ENCODE peak calls at places on chromosomes 2 and 18, in seven cellular contexts. L is tibial nerve, V is choroid plexus epithelial cell, G is PC-3, T is A549, Y is osteocyte, K is astrocyte of the spinal cord. U is an unnamed sample.

GRCh38 chr2:187915810-187916209 is 361.6 kb upstream of the TFPI start:
- DNase-seq in L (no peak), V (no peak), G (no peak), T (no peak), Y (no peak), K (no peak), U (no peak)

GRCh38 chr18:43160509-43160908 is 45.0 kb upstream of the RIT2 start:
- DNase-seq in L (no peak), V (peak), G (no peak), T (no peak), Y (no peak), K (peak), U (no peak)

GRCh38 chr2:85957256-85957655 is 68.5 kb upstream of the ST3GAL5 start:
- DNase-seq in L (no peak), V (no peak), G (no peak), T (no peak), Y (no peak), K (no peak), U (no peak)

GRCh38 chr2:160224060-160224459 is 24.0 kb upstream of the ITGB6 start:
- DNase-seq in L (no peak), V (peak), G (peak), T (peak), Y (no peak), K (peak), U (peak)

GRCh38 chr18:74803117-74803516 is 205.4 kb downstream of the ZNF407 start:
- DNase-seq in L (no peak), V (no peak), G (no peak), T (no peak), Y (no peak), K (no peak), U (no peak)

GRCh38 chr18:79616651-79617518 is 62.7 kb upstream of the CTDP1 start:
- DNase-seq in L (no peak), V (peak), G (no peak), T (no peak), Y (no peak), K (peak), U (no peak)

GRCh38 chr2:166338831-166339339 is 36.9 kb downstream of the SCN9A start:
- DNase-seq in L (no peak), V (no peak), G (peak), T (no peak), Y (no peak), K (no peak), U (no peak)

GRCh38 chr2:8515390-8515761 is 166.5 kb upstream of the ID2 start:
- DNase-seq in L (no peak), V (no peak), G (no peak), T (no peak), Y (no peak), K (no peak), U (peak)

GRCh38 chr2:231611273-231612198 is 18.9 kb downstream of the TEX44 start:
- DNase-seq in L (no peak), V (peak), G (peak), T (peak), Y (no peak), K (no peak), U (no peak)
- TF ChIP-seq CTCF in L (no peak), V (peak), G (peak), T (peak), Y (peak), K (peak), U (no peak)

GRCh38 chr2:230865766-230866703 is 1.3 kb downstream of the ITM2C start:
- DNase-seq in L (no peak), V (peak), G (peak), T (no peak), Y (peak), K (peak), U (no peak)
- TF ChIP-seq CTCF in L (no peak), V (peak), G (no peak), T (no peak), Y (no peak), K (peak), U (no peak)

DNA sequence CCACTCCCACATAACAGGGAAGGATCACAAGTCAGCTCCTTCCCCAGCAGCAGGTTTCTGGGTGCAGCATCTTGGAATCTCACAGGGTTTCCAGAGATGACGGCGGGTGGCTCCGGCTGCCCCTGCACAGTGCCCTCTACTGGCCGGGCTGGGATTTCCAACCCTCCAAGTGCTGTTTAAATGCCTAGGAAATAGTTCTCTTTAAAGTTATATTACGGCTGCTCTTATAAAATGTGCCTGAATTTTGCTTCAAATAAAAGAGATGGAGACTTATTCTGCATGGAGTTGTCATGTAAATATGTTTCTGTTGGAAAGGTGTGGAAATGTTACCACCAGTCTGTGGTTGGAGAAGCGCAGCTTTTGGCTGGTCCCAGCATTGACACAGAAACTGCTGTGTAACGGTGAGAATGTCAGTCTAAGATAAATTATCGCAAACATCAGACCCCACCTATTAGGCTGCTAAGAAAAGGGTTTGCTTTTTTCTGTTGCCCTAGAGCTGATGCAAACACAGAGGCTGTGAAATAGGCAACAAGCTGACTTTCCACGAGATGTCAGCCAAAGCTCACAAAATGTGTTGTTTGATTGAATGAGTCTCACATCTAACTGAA is 3.3 kb upstream of the HJURP start:
- DNase-seq in L (no peak), V (peak), G (peak), T (peak), Y (peak), K (no peak), U (peak)
- TF ChIP-seq CTCF in L (no peak), V (peak), G (peak), T (peak), Y (peak), K (peak), U (peak)

GRCh38 chr2:101206080-101206479 is 46.6 kb upstream of the CNOT11 start:
- DNase-seq in L (no peak), V (no peak), G (no peak), T (no peak), Y (no peak), K (no peak), U (no peak)
- TF ChIP-seq CTCF in L (no peak), V (no peak), G (no peak), T (no peak), Y (no peak), K (no peak), U (no peak)

GRCh38 chr2:217900010-217900779 is 102.6 kb downstream of the TNS1 start:
- DNase-seq in L (no peak), V (no peak), G (peak), T (peak), Y (no peak), K (no peak), U (no peak)

GRCh38 chr2:217899231-217900009 is 103.4 kb downstream of the TNS1 start:
- DNase-seq in L (peak), V (peak), G (peak), T (peak), Y (no peak), K (peak), U (peak)

GRCh38 chr2:217895070-217895635 is 107.6 kb downstream of the TNS1 start:
- DNase-seq in L (no peak), V (no peak), G (no peak), T (no peak), Y (no peak), K (no peak), U (no peak)

GRCh38 chr2:217897816-217898806 is 104.7 kb downstream of the TNS1 start:
- DNase-seq in L (no peak), V (no peak), G (no peak), T (no peak), Y (no peak), K (no peak), U (no peak)

DNA sequence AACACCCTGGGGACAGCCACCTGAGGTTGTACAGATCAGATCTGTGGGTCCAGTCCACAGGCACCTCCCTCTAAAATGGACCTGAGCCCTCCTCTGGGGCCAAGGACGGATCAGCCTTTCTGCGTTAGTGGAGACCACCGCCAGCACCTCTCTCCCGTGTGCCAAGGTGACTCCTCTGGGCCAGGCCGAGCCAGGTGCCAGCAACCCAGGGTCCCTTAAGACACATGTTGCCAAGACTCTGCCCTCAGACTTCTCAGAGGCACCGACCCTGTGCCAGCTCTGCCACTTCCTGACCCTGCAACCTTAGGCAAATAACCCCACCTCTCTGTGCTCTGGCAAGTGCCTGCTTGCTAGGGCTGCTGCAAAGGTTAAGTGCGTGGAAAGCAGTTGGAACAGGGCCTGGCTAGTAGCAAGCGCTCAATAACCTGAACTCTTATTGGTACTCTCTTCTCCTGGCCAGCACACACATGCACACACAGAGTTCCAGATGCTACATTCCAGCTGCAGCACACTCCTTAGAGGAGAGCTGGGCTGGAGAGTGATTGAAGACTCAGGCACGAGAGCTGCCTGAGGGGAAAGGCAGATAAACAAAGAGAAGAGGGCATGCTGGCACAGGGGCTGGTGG is 105.6 kb downstream of the TNS1 start:
- DNase-seq in L (no peak), V (no peak), G (no peak), T (no peak), Y (no peak), K (no peak), U (no peak)
- TF ChIP-seq CTCF in L (no peak), V (no peak), G (no peak), T (no peak), Y (no peak), K (no peak), U (no peak)

DNA sequence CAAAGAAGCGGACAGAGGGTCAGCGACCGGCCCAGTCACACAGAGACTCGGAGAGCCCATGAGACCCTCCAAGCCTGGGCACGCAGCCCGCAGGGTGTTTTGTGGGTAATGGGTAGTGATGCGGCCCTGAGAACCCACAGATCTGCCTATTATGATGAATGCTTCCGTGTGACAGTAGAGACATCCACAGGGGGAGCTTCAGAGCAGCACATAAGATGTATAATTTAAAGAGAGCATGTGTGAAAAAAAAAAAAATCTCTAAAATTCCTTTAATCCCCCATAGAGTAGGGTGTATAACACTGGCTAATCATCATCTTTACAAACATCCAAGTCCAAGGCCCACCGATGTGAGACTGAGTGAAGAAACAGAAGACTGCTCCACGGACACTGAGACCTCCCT is 34.6 kb downstream of the BIN1 start:
- DNase-seq in L (no peak), V (peak), G (no peak), T (no peak), Y (no peak), K (no peak), U (no peak)
- TF ChIP-seq CTCF in L (no peak), V (peak), G (peak), T (no peak), Y (peak), K (peak), U (no peak)

GRCh38 chr2:107648781-107649413 is 177.8 kb upstream of the RGPD4 start:
- DNase-seq in L (no peak), V (no peak), G (peak), T (no peak), Y (no peak), K (no peak), U (no peak)
- TF ChIP-seq CTCF in L (no peak), V (peak), G (peak), T (no peak), Y (no peak), K (no peak), U (no peak)